ENCODE peak calls at places on chromosomes 13 and 19, in ten cellular contexts. One of them, this sample, is unnamed.
A peak's percentile ranks its signal among the peaks of the same experiment; 100 is the strongest.

GRCh38 chr13:97853550-97853949 is 99.9 kb upstream of the IPO5 start:
- DNase-seq in activated naive CD8-positive, alpha-beta T cell treated with anti-CD3 and anti-CD28 coated beads for 36 hours: no peak
- DNase-seq in neural progenitor cell: no peak
- DNase-seq in breast epithelium: no peak
- DNase-seq in GOT3: no peak
- DNase-seq in NCI-H2029: no peak
- DNase-seq in AG04449: no peak
- DNase-seq in colonic mucosa: no peak
- DNase-seq in NCI-H460: no peak
- DNase-seq in CD8-positive, alpha-beta T cell: no peak
- DNase-seq in this sample: no peak

GRCh38 chr19:39397360-39398296 is 6.5 kb downstream of the MED29 start:
- DNase-seq in breast epithelium: peak; percentile 85
- DNase-seq in neural progenitor cell: peak; percentile 89
- DNase-seq in colonic mucosa: peak; percentile 97
- DNase-seq in AG04449: no peak
- DNase-seq in activated naive CD8-positive, alpha-beta T cell treated with anti-CD3 and anti-CD28 coated beads for 36 hours: peak; percentile 94
- DNase-seq in GOT3: peak; percentile 66
- DNase-seq in NCI-H460: peak; percentile 86
- DNase-seq in NCI-H2029: peak; percentile 56
- DNase-seq in CD8-positive, alpha-beta T cell: peak; percentile 96
- DNase-seq in this sample: peak; percentile 87

GRCh38 chr13:51912091-51912490 is 50.3 kb downstream of the CCDC70 start:
- DNase-seq in CD8-positive, alpha-beta T cell: no peak
- DNase-seq in activated naive CD8-positive, alpha-beta T cell treated with anti-CD3 and anti-CD28 coated beads for 36 hours: no peak
- DNase-seq in NCI-H2029: no peak
- DNase-seq in colonic mucosa: no peak
- DNase-seq in neural progenitor cell: no peak
- DNase-seq in AG04449: no peak
- DNase-seq in NCI-H460: no peak
- DNase-seq in breast epithelium: no peak
- DNase-seq in GOT3: no peak
- DNase-seq in this sample: no peak

GRCh38 chr13:41008349-41008980 is 10.7 kb downstream of the ELF1 start:
- DNase-seq in neural progenitor cell: no peak
- DNase-seq in NCI-H2029: no peak
- DNase-seq in NCI-H460: peak; percentile 62
- DNase-seq in AG04449: peak; percentile 36
- DNase-seq in activated naive CD8-positive, alpha-beta T cell treated with anti-CD3 and anti-CD28 coated beads for 36 hours: no peak
- DNase-seq in breast epithelium: no peak
- DNase-seq in CD8-positive, alpha-beta T cell: no peak
- DNase-seq in colonic mucosa: no peak
- DNase-seq in GOT3: no peak
- DNase-seq in this sample: no peak

GRCh38 chr19:12611361-12611699 is 610 bp downstream of the ZNF791 start:
- DNase-seq in NCI-H2029: peak; percentile 71
- DNase-seq in colonic mucosa: peak; percentile 86
- DNase-seq in AG04449: no peak
- DNase-seq in CD8-positive, alpha-beta T cell: no peak
- DNase-seq in neural progenitor cell: peak; percentile 82
- DNase-seq in activated naive CD8-positive, alpha-beta T cell treated with anti-CD3 and anti-CD28 coated beads for 36 hours: no peak
- DNase-seq in breast epithelium: peak; percentile 75
- DNase-seq in NCI-H460: peak; percentile 34
- DNase-seq in GOT3: peak; percentile 19
- DNase-seq in this sample: no peak

GRCh38 chr13:24663089-24663395 is 17.2 kb upstream of the ATP12A start:
- DNase-seq in NCI-H2029: no peak
- DNase-seq in activated naive CD8-positive, alpha-beta T cell treated with anti-CD3 and anti-CD28 coated beads for 36 hours: no peak
- DNase-seq in neural progenitor cell: no peak
- DNase-seq in AG04449: no peak
- DNase-seq in CD8-positive, alpha-beta T cell: no peak
- DNase-seq in GOT3: no peak
- DNase-seq in colonic mucosa: no peak
- DNase-seq in breast epithelium: no peak
- DNase-seq in NCI-H460: no peak
- DNase-seq in this sample: no peak

GRCh38 chr13:27789153-27789494 is 3.2 kb upstream of the GSX1 start:
- DNase-seq in colonic mucosa: no peak
- DNase-seq in AG04449: no peak
- DNase-seq in breast epithelium: no peak
- DNase-seq in NCI-H460: no peak
- DNase-seq in GOT3: no peak
- DNase-seq in activated naive CD8-positive, alpha-beta T cell treated with anti-CD3 and anti-CD28 coated beads for 36 hours: no peak
- DNase-seq in CD8-positive, alpha-beta T cell: no peak
- DNase-seq in NCI-H2029: no peak
- DNase-seq in neural progenitor cell: no peak
- DNase-seq in this sample: no peak

GRCh38 chr19:610071-610800 is 20.6 kb downstream of the HCN2 start:
- DNase-seq in breast epithelium: no peak
- DNase-seq in activated naive CD8-positive, alpha-beta T cell treated with anti-CD3 and anti-CD28 coated beads for 36 hours: peak; percentile 50
- DNase-seq in CD8-positive, alpha-beta T cell: peak; percentile 58
- DNase-seq in NCI-H2029: no peak
- DNase-seq in AG04449: no peak
- DNase-seq in neural progenitor cell: no peak
- DNase-seq in colonic mucosa: no peak
- DNase-seq in GOT3: no peak
- DNase-seq in NCI-H460: no peak
- DNase-seq in this sample: no peak

GRCh38 chr13:26111797-26112196 is 60.0 kb upstream of the SHISA2 start:
- DNase-seq in colonic mucosa: no peak
- DNase-seq in CD8-positive, alpha-beta T cell: no peak
- DNase-seq in GOT3: no peak
- DNase-seq in NCI-H460: no peak
- DNase-seq in activated naive CD8-positive, alpha-beta T cell treated with anti-CD3 and anti-CD28 coated beads for 36 hours: no peak
- DNase-seq in breast epithelium: no peak
- DNase-seq in NCI-H2029: no peak
- DNase-seq in AG04449: no peak
- DNase-seq in neural progenitor cell: no peak
- DNase-seq in this sample: no peak

GRCh38 chr13:105202384-105202783 is 1333.1 kb downstream of the EFNB2 start:
- DNase-seq in colonic mucosa: no peak
- DNase-seq in neural progenitor cell: peak; percentile 56
- DNase-seq in NCI-H460: peak; percentile 40
- DNase-seq in breast epithelium: no peak
- DNase-seq in NCI-H2029: no peak
- DNase-seq in AG04449: no peak
- DNase-seq in CD8-positive, alpha-beta T cell: no peak
- DNase-seq in activated naive CD8-positive, alpha-beta T cell treated with anti-CD3 and anti-CD28 coated beads for 36 hours: no peak
- DNase-seq in GOT3: no peak
- DNase-seq in this sample: no peak